ENCODE peak calls at places on chromosomes 13 and 19, in nine cellular contexts. I, L, D, S, E, V, T, Z and Q are unnamed samples.

GRCh38 chr19:8304841-8305621 is 3.1 kb downstream of the CD320 start:
- DNase-seq in I (no peak), L (no peak), D (no peak), S (no peak), E (no peak), V (no peak), T (peak), Z (no peak), Q (peak)

GRCh38 chr13:103324641-103325040 is 258.4 kb upstream of the SLC10A2 start:
- DNase-seq in I (no peak), L (no peak), D (no peak), S (no peak), E (no peak), V (no peak), T (no peak), Z (no peak), Q (no peak)

GRCh38 chr19:29694669-29695627 is 20.1 kb downstream of the C19orf12 start:
- DNase-seq in I (peak), L (peak), D (peak), S (peak), E (peak), V (peak), T (peak), Z (peak), Q (peak)

GRCh38 chr13:73767747-73768315 is 366.4 kb downstream of the KLF12 start:
- DNase-seq in I (no peak), L (no peak), D (no peak), S (no peak), E (no peak), V (no peak), T (no peak), Z (peak), Q (no peak)

GRCh38 chr19:8316351-8317125 is 4.6 kb downstream of the NDUFA7 start:
- DNase-seq in I (no peak), L (no peak), D (no peak), S (no peak), E (no peak), V (no peak), T (no peak), Z (no peak), Q (no peak)

GRCh38 chr19:1239796-1240737 is 1.5 kb upstream of the ATP5F1D start:
- DNase-seq in I (peak), L (peak), D (peak), S (peak), E (peak), V (no peak), T (peak), Z (peak), Q (peak)

GRCh38 chr19:12867120-12868099 is 13.8 kb downstream of the DNASE2 start:
- DNase-seq in I (no peak), L (no peak), D (peak), S (peak), E (no peak), V (peak), T (peak), Z (no peak), Q (no peak)

GRCh38 chr13:44543424-44543823 is 32.7 kb downstream of the TSC22D1 start:
- DNase-seq in I (no peak), L (no peak), D (no peak), S (no peak), E (no peak), V (no peak), T (no peak), Z (no peak), Q (no peak)

GRCh38 chr13:82758056-82758455 is 1124.2 kb downstream of the SLITRK1 start:
- DNase-seq in I (peak), L (no peak), D (peak), S (no peak), E (peak), V (peak), T (no peak), Z (no peak), Q (peak)

GRCh38 chr19:3358919-3359849 is 7.2 kb upstream of the NFIC start:
- DNase-seq in I (peak), L (no peak), D (no peak), S (no peak), E (no peak), V (no peak), T (peak), Z (peak), Q (peak)

GRCh38 chr13:112702983-112703379 is 13.1 kb downstream of the ATP11A start:
- DNase-seq in I (no peak), L (no peak), D (no peak), S (no peak), E (no peak), V (no peak), T (no peak), Z (no peak), Q (peak)

GRCh38 chr19:6412111-6412999 is 12.3 kb downstream of the KHSRP start:
- DNase-seq in I (no peak), L (no peak), D (peak), S (no peak), E (no peak), V (peak), T (no peak), Z (peak), Q (no peak)

GRCh38 chr13:99656843-99657506 is 155.7 kb downstream of the TM9SF2 start:
- DNase-seq in I (no peak), L (no peak), D (no peak), S (no peak), E (peak), V (no peak), T (no peak), Z (peak), Q (no peak)
- H3K4me3 ChIP-seq in I (no peak), L (no peak), D (no peak), S (no peak), E (peak), V (no peak), T (no peak), Z (peak), Q (no peak)

GRCh38 chr19:47479701-47480503 is 4.1 kb downstream of the KPTN start:
- DNase-seq in I (no peak), L (no peak), D (no peak), S (no peak), E (no peak), V (peak), T (no peak), Z (no peak), Q (no peak)
- H3K4me3 ChIP-seq in I (no peak), L (no peak), D (peak), S (no peak), E (no peak), V (peak), T (no peak), Z (no peak), Q (no peak)

GRCh38 chr19:17751912-17752273 is 616 bp downstream of the FCHO1 start:
- DNase-seq in I (no peak), L (no peak), D (no peak), S (no peak), E (no peak), V (no peak), T (no peak), Z (no peak), Q (peak)
- H3K4me3 ChIP-seq in I (no peak), L (no peak), D (no peak), S (no peak), E (peak), V (no peak), T (no peak), Z (peak), Q (peak)

DNA sequence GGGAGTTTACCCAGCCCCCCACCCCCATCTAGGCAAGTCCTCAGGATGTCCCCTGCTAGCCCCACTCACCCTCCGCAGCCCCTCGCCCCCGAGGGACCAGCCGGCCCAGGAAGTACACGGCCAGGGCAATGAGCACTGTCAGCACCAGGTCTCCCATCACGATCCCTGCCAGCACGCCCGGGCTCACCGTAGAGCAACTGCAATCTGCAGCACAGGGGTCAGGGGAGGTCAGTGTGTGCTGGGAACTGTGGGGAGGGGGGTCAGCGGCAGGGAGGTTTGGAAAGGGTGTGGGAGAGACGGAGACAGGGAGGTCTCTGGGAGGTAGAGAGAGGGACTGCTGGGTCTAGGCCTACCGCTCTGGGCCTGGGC is 734 bp downstream of the TYROBP start:
- DNase-seq in I (no peak), L (no peak), D (no peak), S (no peak), E (no peak), V (no peak), T (no peak), Z (no peak), Q (no peak)
- H3K4me3 ChIP-seq in I (no peak), L (no peak), D (no peak), S (no peak), E (no peak), V (no peak), T (no peak), Z (no peak), Q (peak)

DNA sequence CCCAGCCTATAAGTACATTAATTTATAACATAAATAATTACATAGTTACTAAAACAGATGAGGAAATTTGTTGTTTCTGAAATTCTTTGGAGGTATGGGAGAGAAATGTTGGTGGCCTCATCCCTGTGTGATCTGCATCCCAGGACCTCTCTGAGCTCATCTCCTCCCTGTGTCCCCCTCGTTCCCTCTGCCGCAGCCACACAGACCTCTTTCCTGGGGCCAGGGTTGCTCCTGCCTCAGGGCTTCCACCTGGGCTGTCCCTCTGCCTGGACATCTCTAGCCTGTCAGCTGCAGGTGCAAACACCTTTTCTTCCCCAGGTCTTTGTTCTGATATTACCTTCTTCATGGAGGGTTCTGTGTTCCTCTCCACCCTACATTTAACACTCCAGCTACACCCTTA is 3.9 kb downstream of the ZNF766 start:
- DNase-seq in I (no peak), L (no peak), D (no peak), S (no peak), E (no peak), V (no peak), T (no peak), Z (no peak), Q (no peak)
- H3K4me3 ChIP-seq in I (no peak), L (no peak), D (no peak), S (no peak), E (no peak), V (no peak), T (no peak), Z (no peak), Q (no peak)

GRCh38 chr19:45472557-45473365 is 5.0 kb downstream of the FOSB start:
- DNase-seq in I (peak), L (no peak), D (no peak), S (no peak), E (no peak), V (no peak), T (no peak), Z (peak), Q (no peak)

GRCh38 chr19:45473366-45474190 is 5.8 kb downstream of the FOSB start:
- DNase-seq in I (no peak), L (no peak), D (peak), S (no peak), E (no peak), V (no peak), T (no peak), Z (peak), Q (no peak)

GRCh38 chr19:45470147-45471081 is 2.6 kb downstream of the FOSB start:
- DNase-seq in I (peak), L (no peak), D (peak), S (peak), E (no peak), V (no peak), T (peak), Z (peak), Q (no peak)

GRCh38 chr19:45471116-45471865 is 3.5 kb downstream of the FOSB start:
- DNase-seq in I (peak), L (no peak), D (no peak), S (no peak), E (no peak), V (no peak), T (no peak), Z (no peak), Q (no peak)

DNA sequence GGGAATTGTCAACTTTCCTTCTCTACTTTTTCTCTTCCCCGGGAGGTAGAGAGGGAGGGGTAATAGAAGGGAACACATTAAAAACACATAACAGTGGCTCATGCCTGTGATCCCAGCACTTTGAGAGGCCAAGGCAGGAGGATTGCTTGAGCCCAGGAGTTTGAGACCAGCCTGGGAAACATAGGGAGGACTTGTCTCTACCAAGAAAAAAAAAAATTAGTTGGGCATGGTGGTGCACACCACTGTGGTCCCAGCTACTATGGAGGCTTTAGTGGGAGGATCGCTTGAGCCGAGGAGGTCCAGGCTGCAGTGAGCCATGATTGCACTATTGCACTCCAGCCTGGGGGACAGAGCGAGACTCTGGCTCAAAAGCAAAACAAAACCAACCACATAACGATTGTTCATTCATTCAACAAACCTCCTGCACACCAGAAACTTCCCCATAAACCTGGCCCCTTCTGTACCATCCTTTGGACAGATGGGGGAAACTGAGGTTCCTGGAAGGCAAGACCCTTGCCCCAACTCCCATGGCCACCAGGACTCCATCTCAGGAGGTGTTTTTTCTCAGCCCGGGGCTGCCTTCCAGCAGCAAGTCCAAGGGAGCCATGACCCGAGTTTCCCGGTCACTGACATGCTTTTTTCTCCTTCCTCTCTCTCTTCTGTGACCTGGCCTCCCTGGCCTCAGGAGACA is 4.2 kb downstream of the FOSB start:
- DNase-seq in I (peak), L (no peak), D (no peak), S (no peak), E (no peak), V (no peak), T (no peak), Z (no peak), Q (no peak)
- H3K4me3 ChIP-seq in I (no peak), L (no peak), D (peak), S (peak), E (no peak), V (no peak), T (no peak), Z (no peak), Q (no peak)

GRCh38 chr19:46347985-46348384 is 1.1 kb downstream of the PPP5C start:
- DNase-seq in I (no peak), L (no peak), D (no peak), S (no peak), E (no peak), V (no peak), T (no peak), Z (no peak), Q (no peak)
- H3K4me3 ChIP-seq in I (peak), L (peak), D (peak), S (peak), E (peak), V (no peak), T (no peak), Z (no peak), Q (peak)